ENCODE peak calls at places on chromosomes 7 and 10, in five cellular contexts. W, D, S, A and J are unnamed samples. For H3K36me3, the result is how much of the 10 kb centered on the place peaks cover.

GRCh38 chr7:954330-955238 is at the start of gene ADAP1:
- DNase-seq in W (peak), D (no peak), S (peak), A (peak), J (no peak)

GRCh38 chr7:132998763-132999162 is 83.1 kb downstream of the CHCHD3 start:
- DNase-seq in W (no peak), D (no peak), S (no peak), A (no peak), J (no peak)

GRCh38 chr7:100799037-100799896 is 28.1 kb downstream of the EPHB4 start:
- DNase-seq in W (peak), D (no peak), S (peak), A (peak), J (no peak)

GRCh38 chr7:135693558-135693957 is 31.2 kb downstream of the STMP1 start:
- DNase-seq in W (no peak), D (no peak), S (no peak), A (no peak), J (no peak)

GRCh38 chr10:98158576-98158975 is 24.1 kb downstream of the R3HCC1L start:
- DNase-seq in W (no peak), D (no peak), S (no peak), A (no peak), J (no peak)

GRCh38 chr7:130358471-130358870 is 13.9 kb downstream of the CPA5 start:
- DNase-seq in W (no peak), D (no peak), S (no peak), A (peak), J (no peak)

GRCh38 chr7:129494041-129494440 is 8.3 kb upstream of the SMKR1 start:
- DNase-seq in W (no peak), D (peak), S (no peak), A (no peak), J (no peak)

GRCh38 chr10:45183174-45183573 is 132.2 kb downstream of the OR13A1 start:
- DNase-seq in W (no peak), D (no peak), S (no peak), A (no peak), J (no peak)

GRCh38 chr10:30531751-30532530 is 97.6 kb downstream of the LYZL2 start:
- DNase-seq in W (no peak), D (no peak), S (no peak), A (no peak), J (no peak)

GRCh38 chr7:33903770-33904679 is 1.3 kb upstream of the BMPER start:
- DNase-seq in W (peak), D (no peak), S (peak), A (no peak), J (no peak)

GRCh38 chr10:78727728-78728127 is 341.0 kb upstream of the ZMIZ1 start:
- DNase-seq in W (no peak), D (no peak), S (peak), A (no peak), J (no peak)

GRCh38 chr10:73857446-73857845 is 16.9 kb downstream of the CAMK2G start:
- DNase-seq in W (no peak), D (no peak), S (no peak), A (no peak), J (no peak)

GRCh38 chr10:8052344-8052969 is 2.0 kb upstream of the GATA3 start:
- DNase-seq in W (no peak), D (no peak), S (no peak), A (no peak), J (no peak)

GRCh38 chr7:143308632-143309031 is 7.3 kb upstream of the CLCN1 start:
- DNase-seq in W (no peak), D (no peak), S (no peak), A (no peak), J (no peak)

GRCh38 chr7:143304938-143305337 is 11.0 kb upstream of the CLCN1 start:
- DNase-seq in W (no peak), D (no peak), S (no peak), A (no peak), J (no peak)

GRCh38 chr7:143303733-143304132 is 12.2 kb upstream of the CLCN1 start:
- DNase-seq in W (no peak), D (no peak), S (no peak), A (no peak), J (no peak)

GRCh38 chr7:143300959-143301617 is 12.9 kb downstream of the CASP2 start:
- DNase-seq in W (no peak), D (no peak), S (no peak), A (no peak), J (no peak)

GRCh38 chr7:143305423-143306070 is 10.4 kb upstream of the CLCN1 start:
- DNase-seq in W (peak), D (no peak), S (peak), A (no peak), J (no peak)
- H3K36me3 ChIP-seq in W (half or more), D (under half), S (half or more), A (half or more), J (half or more)

DNA sequence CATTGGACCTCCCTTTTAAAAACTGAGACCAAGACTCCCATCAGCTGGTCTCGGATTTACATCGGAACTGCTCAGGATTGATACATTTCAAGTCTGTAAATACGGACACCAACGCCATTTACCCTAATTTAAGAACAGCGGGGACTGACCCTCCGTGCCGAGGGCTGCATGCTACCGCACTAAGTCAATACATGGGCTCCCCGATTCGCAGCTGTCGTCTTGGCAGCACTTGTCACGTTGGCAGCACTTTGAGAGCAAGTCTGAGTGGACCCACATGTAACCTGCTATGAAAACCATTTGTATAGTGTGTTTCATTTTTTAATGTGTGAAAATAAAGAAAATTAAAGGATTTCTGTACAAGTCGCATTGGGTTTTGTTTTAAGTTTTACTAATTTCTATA is 83.4 kb downstream of the EZH2 start:
- DNase-seq in W (no peak), D (no peak), S (no peak), A (no peak), J (no peak)
- H3K36me3 ChIP-seq in W (half or more), D (under half), S (half or more), A (half or more), J (under half)

DNA sequence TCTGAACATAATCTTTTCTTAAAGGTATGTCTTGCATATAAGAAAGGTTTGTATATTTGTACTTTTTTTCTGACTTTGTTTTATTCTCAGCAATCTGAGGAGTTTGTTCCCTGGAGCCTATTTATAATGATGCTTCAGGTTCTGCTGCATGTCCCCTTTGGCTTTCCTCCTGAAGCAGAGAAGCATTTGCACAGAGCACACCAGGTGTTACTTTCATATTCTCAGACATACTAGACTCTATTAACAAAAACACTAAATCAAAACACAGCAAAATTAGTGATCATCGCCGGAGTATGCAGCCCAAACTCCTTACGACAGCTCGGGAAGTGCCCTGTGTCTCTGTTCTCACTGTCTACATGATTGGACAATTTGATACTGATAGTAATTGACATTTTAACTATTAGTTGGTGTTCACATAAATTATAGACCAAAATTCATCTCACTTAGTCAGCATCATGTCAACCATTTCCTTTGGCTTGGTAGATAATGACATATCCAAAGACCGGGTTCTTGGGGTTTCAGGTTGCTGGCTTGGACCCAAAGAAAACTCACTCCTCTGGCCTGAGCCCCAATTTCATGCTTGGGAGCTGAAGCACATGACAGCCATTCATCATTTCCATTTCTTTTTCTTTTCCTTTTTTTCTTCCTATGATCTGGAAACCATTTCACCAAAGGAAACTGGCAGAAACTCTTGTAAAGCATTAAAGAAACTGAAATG is 400.1 kb upstream of the NRP1 start:
- DNase-seq in W (no peak), D (no peak), S (no peak), A (no peak), J (no peak)
- H3K36me3 ChIP-seq in W (under half), D (under half), S (under half), A (under half), J (under half)

GRCh38 chr10:132325969-132326889 is 5.8 kb upstream of the LRRC27 start:
- DNase-seq in W (no peak), D (no peak), S (no peak), A (no peak), J (no peak)
- H3K36me3 ChIP-seq in W (under half), D (under half), S (under half), A (under half), J (under half)

GRCh38 chr7:21276471-21277035 is 151.3 kb upstream of the SP4 start:
- DNase-seq in W (no peak), D (no peak), S (no peak), A (no peak), J (no peak)
- H3K36me3 ChIP-seq in W (under half), D (under half), S (under half), A (under half), J (under half)

DNA sequence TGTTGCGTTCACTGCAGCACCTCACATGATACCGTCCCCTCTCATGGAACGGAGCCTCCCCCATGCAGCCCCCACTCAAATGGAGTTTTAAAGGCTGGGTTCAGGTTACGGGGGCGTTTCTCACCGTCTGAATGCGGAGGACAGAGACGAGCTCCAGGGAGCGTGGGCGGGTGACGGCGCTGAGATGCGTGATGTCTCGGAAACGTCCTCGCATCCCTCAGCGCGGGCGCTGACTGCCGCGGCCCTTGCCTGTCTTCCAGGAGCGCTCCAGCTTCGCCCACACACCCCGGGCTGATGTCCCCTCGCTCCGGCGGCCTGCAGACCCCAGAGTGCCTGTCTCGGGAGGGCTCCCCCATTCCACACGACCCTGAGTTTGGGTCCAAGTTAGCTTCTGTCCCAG is 16.6 kb upstream of the AP5Z1 start:
- DNase-seq in W (no peak), D (no peak), S (no peak), A (no peak), J (no peak)
- H3K36me3 ChIP-seq in W (half or more), D (under half), S (half or more), A (half or more), J (half or more)

GRCh38 chr10:119423911-119424590 is 118.5 kb downstream of the RGS10 start:
- DNase-seq in W (no peak), D (no peak), S (no peak), A (no peak), J (no peak)
- H3K36me3 ChIP-seq in W (under half), D (under half), S (half or more), A (under half), J (under half)

GRCh38 chr7:98233241-98234070 is 18.6 kb downstream of the TECPR1 start:
- DNase-seq in W (no peak), D (no peak), S (no peak), A (no peak), J (no peak)

GRCh38 chr7:98231489-98232275 is 20.4 kb downstream of the TECPR1 start:
- DNase-seq in W (no peak), D (no peak), S (no peak), A (peak), J (no peak)

GRCh38 chr7:98232276-98232585 is 19.8 kb downstream of the TECPR1 start:
- DNase-seq in W (no peak), D (no peak), S (no peak), A (no peak), J (no peak)

GRCh38 chr7:98234429-98235147 is 17.4 kb downstream of the TECPR1 start:
- DNase-seq in W (no peak), D (no peak), S (no peak), A (no peak), J (no peak)

DNA sequence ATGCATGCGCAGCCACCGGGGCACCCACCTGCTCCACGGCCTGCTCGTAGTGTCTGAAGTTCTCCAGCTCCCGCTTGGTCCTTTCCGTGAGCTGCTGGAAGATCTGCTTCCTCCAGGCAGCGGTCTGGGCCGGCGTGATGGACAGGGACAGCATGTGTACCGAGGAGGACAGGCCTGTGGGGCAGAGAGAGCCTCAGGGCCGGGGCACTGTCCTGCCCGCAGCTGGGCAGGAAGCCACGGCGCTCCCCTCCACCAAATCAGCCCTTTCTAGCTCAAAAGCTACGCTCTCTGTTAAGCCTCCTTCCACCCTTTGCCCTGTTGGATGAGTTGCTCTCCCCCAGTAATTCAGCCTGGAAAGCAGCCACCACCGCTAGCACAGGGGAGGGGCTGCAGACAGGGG is 19.2 kb downstream of the TECPR1 start:
- DNase-seq in W (no peak), D (no peak), S (no peak), A (no peak), J (no peak)
- H3K36me3 ChIP-seq in W (half or more), D (under half), S (half or more), A (under half), J (under half)

GRCh38 chr7:16660702-16661464 is 14.9 kb downstream of the BZW2 start:
- DNase-seq in W (no peak), D (no peak), S (no peak), A (no peak), J (no peak)

GRCh38 chr7:16667355-16667754 is 21.4 kb downstream of the BZW2 start:
- DNase-seq in W (no peak), D (no peak), S (no peak), A (no peak), J (no peak)

GRCh38 chr7:16657656-16658279 is 11.8 kb downstream of the BZW2 start:
- DNase-seq in W (no peak), D (no peak), S (peak), A (no peak), J (no peak)

GRCh38 chr7:16661924-16662323 is 15.9 kb downstream of the BZW2 start:
- DNase-seq in W (no peak), D (no peak), S (no peak), A (no peak), J (no peak)
- H3K36me3 ChIP-seq in W (under half), D (under half), S (under half), A (under half), J (under half)

GRCh38 chr7:124724516-124725192 is 40.9 kb downstream of the GPR37 start:
- DNase-seq in W (no peak), D (no peak), S (no peak), A (no peak), J (no peak)

GRCh38 chr7:124724079-124724478 is 41.5 kb downstream of the GPR37 start:
- DNase-seq in W (no peak), D (no peak), S (no peak), A (no peak), J (no peak)

GRCh38 chr7:124723012-124723411 is 42.6 kb downstream of the GPR37 start:
- DNase-seq in W (no peak), D (peak), S (no peak), A (no peak), J (no peak)

DNA sequence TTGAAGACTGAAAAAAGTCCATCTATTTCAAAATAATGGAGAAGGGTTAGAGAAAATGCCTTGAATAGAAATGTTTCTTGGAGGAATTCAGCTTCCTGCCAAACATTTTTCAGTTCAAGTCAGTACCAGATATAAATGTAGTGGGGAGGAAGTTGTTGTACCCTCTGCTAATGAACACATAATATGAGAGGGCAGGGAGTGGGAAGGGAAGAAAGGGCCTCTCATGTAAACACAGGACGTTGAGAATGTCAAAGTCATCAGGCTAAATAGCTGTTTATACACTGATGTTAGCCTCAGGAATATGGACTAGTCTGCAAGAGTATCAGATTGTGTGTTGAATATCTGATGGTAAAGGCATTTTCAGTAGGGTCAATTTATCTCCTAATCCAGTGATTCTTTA is 37.0 kb downstream of the GPR37 start:
- DNase-seq in W (no peak), D (no peak), S (no peak), A (no peak), J (no peak)
- H3K36me3 ChIP-seq in W (under half), D (under half), S (under half), A (under half), J (under half)